ENCODE peak calls at places on chromosomes 2 and 18, in eight cellular contexts. S is NCI-H1092 treated with DMSO at 0.1 percent for 48 hours; D is GDM1; H is naive thymus-derived CD4-positive, alpha-beta T cell; K is HTR-8/SVneo; M is GM12891; Z is A549; C is H54. X is an unnamed sample.

GRCh38 chr18:12336887-12337286 is 28.8 kb downstream of the TUBB6 start:
- DNase-seq in S (no peak), D (no peak), H (no peak), K (peak; percentile 10), M (no peak), Z (no peak), C (no peak), X (no peak)

GRCh38 chr2:174841931-174842330 is 77.7 kb upstream of the CHRNA1 start:
- DNase-seq in S (no peak), D (no peak), H (no peak), K (no peak), M (no peak), Z (no peak), C (no peak), X (no peak)

GRCh38 chr2:64406407-64406774 is 47.6 kb upstream of the LGALSL start:
- DNase-seq in S (no peak), D (no peak), H (no peak), K (no peak), M (no peak), Z (no peak), C (no peak), X (no peak)

GRCh38 chr18:23324861-23325260 is 128.2 kb upstream of the RIOK3 start:
- DNase-seq in S (no peak), D (no peak), H (no peak), K (no peak), M (no peak), Z (no peak), C (no peak), X (no peak)

GRCh38 chr2:179842498-179843153 is 18.8 kb downstream of the ZNF385B start:
- DNase-seq in S (peak; percentile 2), D (no peak), H (no peak), K (peak; percentile 24), M (no peak), Z (no peak), C (no peak), X (no peak)

GRCh38 chr18:46461993-46462392 is 195.0 kb downstream of the LOXHD1 start:
- DNase-seq in S (no peak), D (no peak), H (no peak), K (no peak), M (no peak), Z (no peak), C (no peak), X (no peak)

GRCh38 chr2:170817999-170818293 is 1.3 kb downstream of the GAD1 start:
- DNase-seq in S (peak; percentile 36), D (no peak), H (no peak), K (peak; percentile 36), M (no peak), Z (no peak), C (no peak), X (no peak)

GRCh38 chr2:64654993-64655666 is 1.4 kb upstream of the SERTAD2 start:
- DNase-seq in S (no peak), D (no peak), H (peak; percentile 26), K (no peak), M (no peak), Z (peak; percentile 56), C (peak; percentile 60), X (peak; percentile 15)

GRCh38 chr2:113234721-113235346 is 43.9 kb downstream of the PAX8 start:
- DNase-seq in S (no peak), D (no peak), H (no peak), K (no peak), M (no peak), Z (no peak), C (no peak), X (no peak)

GRCh38 chr2:1561793-1562521 is 148.7 kb downstream of the TPO start:
- DNase-seq in S (no peak), D (no peak), H (no peak), K (no peak), M (no peak), Z (no peak), C (no peak), X (no peak)

GRCh38 chr2:171958475-171958874 is 36.2 kb downstream of the HAT1 start:
- DNase-seq in S (no peak), D (no peak), H (no peak), K (no peak), M (no peak), Z (no peak), C (no peak), X (no peak)

GRCh38 chr2:170669909-170670308 is 45.2 kb upstream of the SP5 start:
- DNase-seq in S (no peak), D (no peak), H (no peak), K (no peak), M (no peak), Z (no peak), C (no peak), X (no peak)

GRCh38 chr2:28952806-28953190 is 28.3 kb upstream of the TOGARAM2 start:
- DNase-seq in S (no peak), D (peak; percentile 72), H (no peak), K (no peak), M (no peak), Z (no peak), C (no peak), X (no peak)

GRCh38 chr2:189178726-189179606 is 595 bp downstream of the COL5A2 start:
- DNase-seq in S (no peak), D (no peak), H (no peak), K (peak; percentile 25), M (no peak), Z (peak; percentile 25), C (no peak), X (no peak)

GRCh38 chr2:42723465-42723864 is 40.5 kb downstream of the OXER1 start:
- DNase-seq in S (no peak), D (no peak), H (no peak), K (no peak), M (no peak), Z (no peak), C (no peak), X (no peak)

GRCh38 chr2:141440072-141440635 is 690.7 kb downstream of the LRP1B start:
- DNase-seq in S (no peak), D (no peak), H (no peak), K (no peak), M (no peak), Z (no peak), C (no peak), X (no peak)

GRCh38 chr2:85377083-85377482 is 22.5 kb downstream of the ELMOD3 start:
- DNase-seq in S (no peak), D (no peak), H (no peak), K (no peak), M (no peak), Z (no peak), C (no peak), X (no peak)

GRCh38 chr2:37720533-37721218 is 49.2 kb upstream of the CDC42EP3 start:
- DNase-seq in S (no peak), D (no peak), H (no peak), K (no peak), M (no peak), Z (no peak), C (no peak), X (no peak)

GRCh38 chr2:53640466-53640865 is 127.1 kb upstream of the CHAC2 start:
- DNase-seq in S (no peak), D (no peak), H (no peak), K (no peak), M (no peak), Z (no peak), C (no peak), X (no peak)

GRCh38 chr2:127012215-127012614 is 94.7 kb downstream of the BIN1 start:
- DNase-seq in S (no peak), D (no peak), H (no peak), K (no peak), M (no peak), Z (no peak), C (no peak), X (no peak)

GRCh38 chr2:106931742-106932335 is 45.9 kb upstream of the ST6GAL2 start:
- DNase-seq in S (no peak), D (no peak), H (no peak), K (no peak), M (no peak), Z (no peak), C (no peak), X (no peak)

GRCh38 chr18:45066210-45066609 is 385.5 kb downstream of the SETBP1 start:
- DNase-seq in S (no peak), D (no peak), H (no peak), K (no peak), M (no peak), Z (no peak), C (no peak), X (no peak)

GRCh38 chr2:120512321-120512710 is 166.4 kb downstream of the INHBB start:
- DNase-seq in S (no peak), D (no peak), H (no peak), K (no peak), M (no peak), Z (no peak), C (no peak), X (no peak)

GRCh38 chr2:223084873-223085272 is 32.9 kb downstream of the KCNE4 start:
- DNase-seq in S (peak; percentile 11), D (no peak), H (no peak), K (no peak), M (no peak), Z (no peak), C (no peak), X (no peak)

X was measured in T-helper 1 cell.